ENCODE peak calls at places on chromosome 6, in nine cellular contexts. G, N, V, R, S, Y, O, D and U are unnamed samples.

GRCh38 chr6:37554480-37554819 is 54.8 kb upstream of the CCDC167 start:
- DNase-seq in G (no peak), N (no peak), V (no peak), R (no peak), S (no peak), Y (no peak), O (no peak), D (no peak), U (no peak)

GRCh38 chr6:36997811-36998722 is 7.4 kb upstream of the FGD2 start:
- DNase-seq in G (peak), N (peak), V (no peak), R (no peak), S (peak), Y (no peak), O (no peak), D (peak), U (no peak)

GRCh38 chr6:142009647-142010046 is 123.1 kb upstream of the GJE1 start:
- DNase-seq in G (no peak), N (no peak), V (no peak), R (no peak), S (peak), Y (peak), O (no peak), D (no peak), U (no peak)

GRCh38 chr6:41785689-41786450 is 1.6 kb upstream of the TOMM6 start:
- DNase-seq in G (peak), N (peak), V (no peak), R (no peak), S (no peak), Y (peak), O (no peak), D (peak), U (no peak)

GRCh38 chr6:53830356-53830755 is 35.6 kb downstream of the LRRC1 start:
- DNase-seq in G (no peak), N (no peak), V (no peak), R (no peak), S (no peak), Y (no peak), O (no peak), D (no peak), U (no peak)

GRCh38 chr6:37368961-37369320 is 15.2 kb downstream of the RNF8 start:
- DNase-seq in G (no peak), N (no peak), V (no peak), R (no peak), S (no peak), Y (no peak), O (no peak), D (no peak), U (no peak)

GRCh38 chr6:71496018-71496800 is 207.6 kb downstream of the OGFRL1 start:
- DNase-seq in G (no peak), N (no peak), V (no peak), R (no peak), S (no peak), Y (peak), O (no peak), D (no peak), U (no peak)

GRCh38 chr6:157814883-157815282 is 8.2 kb upstream of the SNX9 start:
- DNase-seq in G (no peak), N (no peak), V (no peak), R (no peak), S (no peak), Y (no peak), O (no peak), D (no peak), U (no peak)

GRCh38 chr6:159487636-159488035 is 205.4 kb downstream of the SOD2 start:
- DNase-seq in G (no peak), N (no peak), V (no peak), R (no peak), S (no peak), Y (peak), O (no peak), D (no peak), U (no peak)

GRCh38 chr6:161068296-161068695 is 76.7 kb downstream of the MAP3K4 start:
- DNase-seq in G (no peak), N (no peak), V (no peak), R (no peak), S (no peak), Y (no peak), O (no peak), D (no peak), U (no peak)

GRCh38 chr6:122753688-122754056 is 25.8 kb upstream of the FABP7 start:
- DNase-seq in G (no peak), N (peak), V (no peak), R (no peak), S (no peak), Y (no peak), O (no peak), D (peak), U (no peak)

GRCh38 chr6:30711758-30712380 is 5.2 kb downstream of the MDC1 start:
- DNase-seq in G (no peak), N (no peak), V (no peak), R (no peak), S (no peak), Y (no peak), O (no peak), D (no peak), U (no peak)

GRCh38 chr6:38113810-38114577 is 294.5 kb downstream of the ZFAND3 start:
- DNase-seq in G (no peak), N (no peak), V (no peak), R (no peak), S (no peak), Y (no peak), O (no peak), D (no peak), U (no peak)

GRCh38 chr6:2958331-2958711 is 13.0 kb downstream of the SERPINB6 start:
- DNase-seq in G (no peak), N (no peak), V (no peak), R (peak), S (no peak), Y (no peak), O (no peak), D (peak), U (no peak)

GRCh38 chr6:162941128-162941527 is 213.4 kb downstream of the PACRG start:
- DNase-seq in G (no peak), N (no peak), V (no peak), R (no peak), S (no peak), Y (no peak), O (no peak), D (peak), U (no peak)

GRCh38 chr6:151475653-151476523 is 17.9 kb upstream of the CCDC170 start:
- DNase-seq in G (peak), N (peak), V (peak), R (no peak), S (peak), Y (peak), O (peak), D (peak), U (no peak)

GRCh38 chr6:137475103-137475502 is 19.1 kb downstream of the OLIG3 start:
- DNase-seq in G (no peak), N (no peak), V (no peak), R (no peak), S (no peak), Y (no peak), O (no peak), D (no peak), U (no peak)

GRCh38 chr6:124393536-124393935 is 568.7 kb upstream of the RNF217 start:
- DNase-seq in G (no peak), N (no peak), V (no peak), R (no peak), S (no peak), Y (no peak), O (no peak), D (no peak), U (no peak)

GRCh38 chr6:160692369-160692959 is 9.6 kb upstream of the PLG start:
- DNase-seq in G (no peak), N (no peak), V (no peak), R (no peak), S (no peak), Y (no peak), O (no peak), D (no peak), U (no peak)

GRCh38 chr6:156589281-156589680 is 187.9 kb upstream of the ARID1B start:
- DNase-seq in G (no peak), N (no peak), V (no peak), R (no peak), S (no peak), Y (peak), O (no peak), D (no peak), U (no peak)

GRCh38 chr6:88220493-88220892 is 54.3 kb upstream of the CNR1 start:
- DNase-seq in G (no peak), N (no peak), V (no peak), R (no peak), S (peak), Y (peak), O (no peak), D (no peak), U (no peak)

GRCh38 chr6:63793727-63794126 is 158.1 kb downstream of the PHF3 start:
- DNase-seq in G (no peak), N (no peak), V (no peak), R (no peak), S (no peak), Y (no peak), O (no peak), D (no peak), U (no peak)

GRCh38 chr6:2784061-2784460 is 18.9 kb downstream of the WRNIP1 start:
- DNase-seq in G (no peak), N (no peak), V (no peak), R (no peak), S (no peak), Y (no peak), O (no peak), D (no peak), U (no peak)

GRCh38 chr6:140009286-140009685 is 634.8 kb upstream of the CITED2 start:
- DNase-seq in G (no peak), N (no peak), V (no peak), R (no peak), S (no peak), Y (no peak), O (no peak), D (no peak), U (no peak)

GRCh38 chr6:36135053-36135731 is 4.9 kb downstream of the MAPK13 start:
- DNase-seq in G (no peak), N (peak), V (no peak), R (no peak), S (no peak), Y (peak), O (no peak), D (no peak), U (no peak)

GRCh38 chr6:64325093-64325492 is 689.5 kb downstream of the PHF3 start:
- DNase-seq in G (no peak), N (no peak), V (no peak), R (no peak), S (no peak), Y (no peak), O (no peak), D (no peak), U (no peak)

GRCh38 chr6:56555438-56555872 is 87.2 kb downstream of the DST start:
- DNase-seq in G (peak), N (no peak), V (peak), R (no peak), S (peak), Y (peak), O (no peak), D (no peak), U (no peak)

GRCh38 chr6:22025468-22026159 is 271.2 kb downstream of the PRL start:
- DNase-seq in G (peak), N (peak), V (peak), R (peak), S (peak), Y (peak), O (peak), D (peak), U (no peak)
- H3K4me3 ChIP-seq in G (no peak), N (no peak), V (no peak), R (no peak), S (no peak), Y (no peak), O (no peak), D (no peak), U (no peak)

GRCh38 chr6:149043476-149044130 is 273.9 kb upstream of the TAB2 start:
- DNase-seq in G (no peak), N (no peak), V (no peak), R (no peak), S (no peak), Y (no peak), O (peak), D (no peak), U (no peak)

GRCh38 chr6:149044394-149044965 is 273.0 kb upstream of the TAB2 start:
- DNase-seq in G (no peak), N (no peak), V (no peak), R (no peak), S (no peak), Y (no peak), O (no peak), D (no peak), U (no peak)

GRCh38 chr6:149046164-149046821 is 271.2 kb upstream of the TAB2 start:
- DNase-seq in G (no peak), N (no peak), V (no peak), R (no peak), S (no peak), Y (no peak), O (no peak), D (no peak), U (no peak)

GRCh38 chr6:149046822-149047246 is 270.7 kb upstream of the TAB2 start:
- DNase-seq in G (no peak), N (no peak), V (no peak), R (no peak), S (no peak), Y (no peak), O (no peak), D (no peak), U (no peak)

GRCh38 chr6:149045404-149045803 is 272.1 kb upstream of the TAB2 start:
- DNase-seq in G (no peak), N (no peak), V (no peak), R (no peak), S (no peak), Y (no peak), O (no peak), D (no peak), U (no peak)
- TF ChIP-seq CTCF in G (no peak), N (no peak), V (no peak), R (no peak), S (no peak), Y (no peak), O (no peak), D (no peak), U (no peak)

GRCh38 chr6:390914-391558 is 516 bp upstream of the IRF4 start:
- DNase-seq in G (no peak), N (no peak), V (no peak), R (no peak), S (no peak), Y (no peak), O (no peak), D (no peak), U (no peak)
- H3K4me3 ChIP-seq in G (no peak), N (no peak), V (no peak), R (peak), S (peak), Y (no peak), O (peak), D (peak), U (peak)

GRCh38 chr6:13485923-13486557 is 1.4 kb downstream of the GFOD1 start:
- DNase-seq in G (no peak), N (peak), V (no peak), R (no peak), S (peak), Y (peak), O (peak), D (peak), U (no peak)

GRCh38 chr6:13488896-13489237 is 1.5 kb upstream of the GFOD1 start:
- DNase-seq in G (no peak), N (no peak), V (no peak), R (no peak), S (no peak), Y (no peak), O (no peak), D (peak), U (no peak)

GRCh38 chr6:13486679-13487121 is 700 bp downstream of the GFOD1 start:
- DNase-seq in G (peak), N (peak), V (peak), R (peak), S (peak), Y (peak), O (peak), D (peak), U (no peak)

GRCh38 chr6:13488015-13488895 is 855 bp upstream of the GFOD1 start:
- DNase-seq in G (peak), N (peak), V (peak), R (no peak), S (no peak), Y (peak), O (no peak), D (peak), U (no peak)

GRCh38 chr6:13487122-13488014 is at the start of gene GFOD1:
- DNase-seq in G (peak), N (peak), V (peak), R (peak), S (peak), Y (peak), O (peak), D (peak), U (peak)
- TF ChIP-seq CTCF in G (peak), N (peak), V (peak), R (no peak), S (peak), Y (no peak), O (no peak), D (no peak), U (peak)

GRCh38 chr6:111750147-111750546 is 123.1 kb downstream of the FYN start:
- DNase-seq in G (no peak), N (no peak), V (no peak), R (no peak), S (no peak), Y (no peak), O (no peak), D (no peak), U (no peak)

GRCh38 chr6:111748247-111748647 is 125.0 kb downstream of the FYN start:
- DNase-seq in G (no peak), N (no peak), V (no peak), R (no peak), S (no peak), Y (no peak), O (no peak), D (no peak), U (no peak)

GRCh38 chr6:111746983-111747773 is 126.1 kb downstream of the FYN start:
- DNase-seq in G (no peak), N (no peak), V (no peak), R (no peak), S (no peak), Y (no peak), O (no peak), D (no peak), U (no peak)

GRCh38 chr6:111745636-111746035 is 127.6 kb downstream of the FYN start:
- DNase-seq in G (no peak), N (no peak), V (no peak), R (no peak), S (no peak), Y (no peak), O (no peak), D (no peak), U (no peak)

GRCh38 chr6:111747791-111748190 is 125.5 kb downstream of the FYN start:
- DNase-seq in G (no peak), N (no peak), V (no peak), R (no peak), S (no peak), Y (no peak), O (no peak), D (no peak), U (no peak)
- H3K4me3 ChIP-seq in G (no peak), N (no peak), V (no peak), R (no peak), S (no peak), Y (no peak), O (no peak), D (no peak), U (no peak)

DNA sequence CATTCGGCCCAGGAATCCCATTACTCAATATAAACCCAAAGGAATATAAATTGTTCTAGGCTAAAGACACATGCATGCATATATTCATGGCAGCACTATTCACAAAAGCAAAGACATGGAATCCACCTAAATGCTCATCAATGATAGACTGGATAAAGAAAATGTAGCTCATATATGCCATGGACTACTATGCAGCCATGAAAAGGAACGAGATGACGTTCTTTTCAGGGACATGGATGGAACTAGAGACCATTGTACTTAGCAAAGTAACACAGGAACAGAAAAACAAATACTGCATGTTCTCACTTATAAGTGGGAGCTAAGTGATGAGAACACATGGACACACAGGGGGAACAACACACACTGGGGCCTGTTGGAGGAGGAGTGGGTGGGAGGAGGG is 769.5 kb downstream of the TBC1D32 start:
- DNase-seq in G (no peak), N (no peak), V (no peak), R (no peak), S (no peak), Y (no peak), O (no peak), D (no peak), U (no peak)
- TF ChIP-seq CTCF in G (no peak), N (no peak), V (no peak), R (no peak), S (no peak), Y (no peak), O (no peak), D (no peak), U (no peak)

DNA sequence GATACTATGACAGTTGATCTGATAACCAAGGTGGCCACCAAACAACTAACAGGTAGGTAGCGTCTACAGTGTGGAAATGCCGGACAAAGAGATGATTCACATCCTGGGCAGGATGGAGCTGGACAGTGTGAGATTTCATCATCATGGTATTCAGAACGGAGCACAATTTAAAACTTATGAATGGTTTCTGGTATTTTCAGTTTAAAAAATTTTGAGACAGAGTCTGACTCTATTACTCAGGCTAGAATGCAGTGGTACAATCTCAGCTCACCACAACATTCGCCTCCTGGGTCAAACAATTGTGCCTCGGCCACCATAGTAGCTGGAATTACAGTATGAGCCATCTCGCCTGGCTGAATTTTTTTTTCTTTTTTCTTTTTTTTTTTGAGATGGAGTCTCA is 43.8 kb downstream of the CEP57L1 start:
- DNase-seq in G (no peak), N (no peak), V (no peak), R (no peak), S (no peak), Y (peak), O (no peak), D (no peak), U (no peak)
- H3K4me3 ChIP-seq in G (no peak), N (no peak), V (no peak), R (no peak), S (no peak), Y (no peak), O (no peak), D (no peak), U (no peak)

GRCh38 chr6:138724015-138724414 is 49.6 kb upstream of the CCDC28A start:
- DNase-seq in G (peak), N (peak), V (no peak), R (no peak), S (peak), Y (peak), O (no peak), D (no peak), U (no peak)
- TF ChIP-seq CTCF in G (no peak), N (no peak), V (no peak), R (no peak), S (peak), Y (no peak), O (no peak), D (no peak), U (no peak)

GRCh38 chr6:72836971-72837370 is 215.1 kb downstream of the KCNQ5 start:
- DNase-seq in G (no peak), N (no peak), V (no peak), R (no peak), S (no peak), Y (no peak), O (no peak), D (no peak), U (no peak)

GRCh38 chr6:72826744-72827438 is 205.0 kb downstream of the KCNQ5 start:
- DNase-seq in G (no peak), N (no peak), V (no peak), R (no peak), S (no peak), Y (peak), O (no peak), D (no peak), U (peak)

GRCh38 chr6:72835749-72836148 is 213.9 kb downstream of the KCNQ5 start:
- DNase-seq in G (no peak), N (no peak), V (no peak), R (no peak), S (no peak), Y (no peak), O (no peak), D (no peak), U (no peak)

GRCh38 chr6:72828904-72829303 is 207.0 kb downstream of the KCNQ5 start:
- DNase-seq in G (no peak), N (no peak), V (no peak), R (no peak), S (no peak), Y (no peak), O (no peak), D (no peak), U (no peak)

GRCh38 chr6:72832271-72832670 is 210.4 kb downstream of the KCNQ5 start:
- DNase-seq in G (no peak), N (no peak), V (no peak), R (no peak), S (no peak), Y (no peak), O (no peak), D (no peak), U (no peak)
- H3K4me3 ChIP-seq in G (no peak), N (no peak), V (no peak), R (no peak), S (no peak), Y (no peak), O (no peak), D (no peak), U (no peak)